ENCODE peak calls at places on chromosome 1, in five cellular contexts. One of them, this sample, is unnamed.

GRCh38 chr1:112369389-112370285 is 26.4 kb upstream of the CTTNBP2NL start:
- DNase-seq in WTC11: peak; percentile 95
- DNase-seq in AG04450: peak; percentile 44
- DNase-seq in epithelial cell of proximal tubule: no peak
- DNase-seq in endothelial cell: peak; percentile 97
- DNase-seq in this sample: no peak

GRCh38 chr1:6448749-6449631 is 17.0 kb downstream of the TNFRSF25 start:
- DNase-seq in WTC11: peak; percentile 73
- DNase-seq in epithelial cell of proximal tubule: no peak
- DNase-seq in endothelial cell: peak; percentile 36
- DNase-seq in AG04450: no peak
- DNase-seq in this sample: no peak

GRCh38 chr1:182249201-182249676 is 142.4 kb downstream of the GLUL start:
- DNase-seq in AG04450: no peak
- DNase-seq in endothelial cell: no peak
- DNase-seq in epithelial cell of proximal tubule: no peak
- DNase-seq in WTC11: no peak
- DNase-seq in this sample: no peak

GRCh38 chr1:51313961-51314777 is 16.2 kb downstream of the TTC39A start:
- DNase-seq in WTC11: no peak
- DNase-seq in epithelial cell of proximal tubule: peak; percentile 93
- DNase-seq in endothelial cell: no peak
- DNase-seq in AG04450: peak; percentile 38
- DNase-seq in this sample: no peak

GRCh38 chr1:54324031-54324654 is 82.1 kb downstream of the SSBP3 start:
- DNase-seq in endothelial cell: no peak
- DNase-seq in WTC11: no peak
- DNase-seq in AG04450: no peak
- DNase-seq in epithelial cell of proximal tubule: no peak
- DNase-seq in this sample: no peak

GRCh38 chr1:17297991-17298390 is 10.0 kb upstream of the PADI4 start:
- DNase-seq in endothelial cell: no peak
- DNase-seq in WTC11: no peak
- DNase-seq in epithelial cell of proximal tubule: no peak
- DNase-seq in AG04450: no peak
- DNase-seq in this sample: no peak

GRCh38 chr1:8718878-8719361 is 98.5 kb downstream of the RERE start:
- DNase-seq in endothelial cell: no peak
- DNase-seq in WTC11: no peak
- DNase-seq in epithelial cell of proximal tubule: no peak
- DNase-seq in AG04450: no peak
- DNase-seq in this sample: no peak

GRCh38 chr1:212482006-212482351 is 49.3 kb downstream of the NENF start:
- DNase-seq in endothelial cell: no peak
- DNase-seq in WTC11: no peak
- DNase-seq in AG04450: no peak
- DNase-seq in epithelial cell of proximal tubule: no peak
- DNase-seq in this sample: no peak

GRCh38 chr1:3312894-3313578 is 141.4 kb upstream of the ARHGEF16 start:
- DNase-seq in endothelial cell: no peak
- DNase-seq in WTC11: peak; percentile 49
- DNase-seq in AG04450: peak; percentile 95
- DNase-seq in epithelial cell of proximal tubule: peak; percentile 61
- DNase-seq in this sample: peak; percentile 94

GRCh38 chr1:52157582-52157981 is 15.7 kb downstream of the ZFYVE9 start:
- DNase-seq in endothelial cell: no peak
- DNase-seq in AG04450: no peak
- DNase-seq in WTC11: no peak
- DNase-seq in epithelial cell of proximal tubule: no peak
- DNase-seq in this sample: no peak

GRCh38 chr1:201212056-201212455 is 21.4 kb downstream of the IGFN1 start:
- DNase-seq in AG04450: no peak
- DNase-seq in endothelial cell: no peak
- DNase-seq in epithelial cell of proximal tubule: no peak
- DNase-seq in WTC11: no peak
- DNase-seq in this sample: no peak

GRCh38 chr1:84771895-84772294 is 81.6 kb upstream of the SSX2IP start:
- DNase-seq in endothelial cell: no peak
- DNase-seq in epithelial cell of proximal tubule: no peak
- DNase-seq in AG04450: no peak
- DNase-seq in WTC11: no peak
- DNase-seq in this sample: no peak

GRCh38 chr1:153238536-153238935 is 21.0 kb upstream of the LORICRIN start:
- DNase-seq in epithelial cell of proximal tubule: no peak
- DNase-seq in endothelial cell: no peak
- DNase-seq in WTC11: no peak
- DNase-seq in AG04450: no peak
- DNase-seq in this sample: no peak

GRCh38 chr1:98374098-98374497 is 287.4 kb upstream of the SNX7 start:
- DNase-seq in endothelial cell: no peak
- DNase-seq in epithelial cell of proximal tubule: no peak
- DNase-seq in WTC11: no peak
- DNase-seq in AG04450: no peak
- DNase-seq in this sample: no peak

GRCh38 chr1:51469518-51469917 is 49.5 kb downstream of the EPS15 start:
- DNase-seq in epithelial cell of proximal tubule: no peak
- DNase-seq in endothelial cell: no peak
- DNase-seq in AG04450: no peak
- DNase-seq in WTC11: no peak
- DNase-seq in this sample: no peak

GRCh38 chr1:18957136-18957521 is 653 bp upstream of the IFFO2 start:
- DNase-seq in WTC11: peak; percentile 45
- DNase-seq in AG04450: no peak
- DNase-seq in endothelial cell: peak; percentile 18
- DNase-seq in epithelial cell of proximal tubule: no peak
- DNase-seq in this sample: no peak

GRCh38 chr1:43704838-43705237 is 2.5 kb upstream of the ST3GAL3 start:
- DNase-seq in epithelial cell of proximal tubule: no peak
- DNase-seq in WTC11: no peak
- DNase-seq in AG04450: no peak
- DNase-seq in endothelial cell: no peak
- DNase-seq in this sample: peak; percentile 32

GRCh38 chr1:159007734-159008133 is 2.0 kb upstream of the IFI16 start:
- DNase-seq in endothelial cell: no peak
- DNase-seq in WTC11: no peak
- DNase-seq in epithelial cell of proximal tubule: no peak
- DNase-seq in AG04450: no peak
- DNase-seq in this sample: no peak

GRCh38 chr1:226548281-226549093 is at the start of gene STUM:
- DNase-seq in epithelial cell of proximal tubule: no peak
- DNase-seq in WTC11: peak; percentile 42
- DNase-seq in AG04450: no peak
- DNase-seq in endothelial cell: peak; percentile 45
- DNase-seq in this sample: no peak

GRCh38 chr1:233261206-233261605 is 34.3 kb downstream of the PCNX2 start:
- DNase-seq in endothelial cell: no peak
- DNase-seq in WTC11: no peak
- DNase-seq in AG04450: no peak
- DNase-seq in epithelial cell of proximal tubule: no peak
- DNase-seq in this sample: no peak

GRCh38 chr1:162632234-162632666 is at the start of gene DDR2:
- DNase-seq in AG04450: peak; percentile 91
- DNase-seq in WTC11: no peak
- DNase-seq in endothelial cell: no peak
- DNase-seq in epithelial cell of proximal tubule: no peak
- DNase-seq in this sample: peak; percentile 95

GRCh38 chr1:116260621-116261020 is 112.4 kb upstream of the ATP1A1 start:
- DNase-seq in epithelial cell of proximal tubule: no peak
- DNase-seq in WTC11: no peak
- DNase-seq in endothelial cell: no peak
- DNase-seq in AG04450: no peak
- DNase-seq in this sample: no peak

GRCh38 chr1:78688701-78689100 is 39.1 kb downstream of the IFI44 start:
- DNase-seq in AG04450: no peak
- DNase-seq in endothelial cell: no peak
- DNase-seq in WTC11: no peak
- DNase-seq in epithelial cell of proximal tubule: peak; percentile 15
- DNase-seq in this sample: peak; percentile 24

GRCh38 chr1:229563701-229564100 is 5.2 kb upstream of the ABCB10 start:
- DNase-seq in AG04450: peak; percentile 15
- DNase-seq in epithelial cell of proximal tubule: no peak
- DNase-seq in endothelial cell: no peak
- DNase-seq in WTC11: no peak
- DNase-seq in this sample: no peak

DNA sequence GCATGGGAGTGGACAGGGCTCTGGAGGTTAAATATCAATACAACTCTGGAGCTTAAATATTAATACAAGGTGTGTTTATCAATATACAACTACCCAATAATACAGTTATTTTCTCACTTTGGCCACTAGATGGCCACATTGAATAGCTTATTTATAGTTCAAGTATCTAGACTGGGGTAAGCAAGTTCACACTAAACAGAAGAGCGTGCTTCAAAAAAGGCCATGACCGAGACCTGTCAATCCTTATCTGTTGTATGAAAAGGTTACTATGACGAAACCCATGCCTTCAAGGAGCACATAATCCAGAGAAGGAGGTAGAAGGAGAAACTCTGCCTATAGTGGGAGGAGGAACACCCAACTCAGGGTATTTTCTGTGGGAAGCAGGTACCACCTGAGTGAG is 29.1 kb downstream of the CHML start:
- DNase-seq in epithelial cell of proximal tubule: no peak
- DNase-seq in AG04450: no peak
- DNase-seq in endothelial cell: no peak
- DNase-seq in WTC11: no peak
- DNase-seq in this sample: no peak
- TF ChIP-seq CTCF in epithelial cell of proximal tubule: peak; percentile 65
- TF ChIP-seq CTCF in AG04450: peak; percentile 60
- TF ChIP-seq CTCF in endothelial cell: peak; percentile 86
- TF ChIP-seq CTCF in WTC11: peak; percentile 64
- TF ChIP-seq CTCF in this sample: peak; percentile 54

GRCh38 chr1:151176514-151177045 is 799 bp upstream of the TMOD4 start:
- DNase-seq in epithelial cell of proximal tubule: no peak
- DNase-seq in endothelial cell: no peak
- DNase-seq in WTC11: no peak
- DNase-seq in AG04450: no peak
- DNase-seq in this sample: no peak

GRCh38 chr1:151171190-151171589 is 4.6 kb downstream of the TMOD4 start:
- DNase-seq in AG04450: no peak
- DNase-seq in epithelial cell of proximal tubule: no peak
- DNase-seq in WTC11: no peak
- DNase-seq in endothelial cell: no peak
- DNase-seq in this sample: no peak

GRCh38 chr1:151175036-151175741 is 592 bp downstream of the TMOD4 start:
- DNase-seq in AG04450: no peak
- DNase-seq in WTC11: no peak
- DNase-seq in endothelial cell: no peak
- DNase-seq in epithelial cell of proximal tubule: no peak
- DNase-seq in this sample: no peak

DNA sequence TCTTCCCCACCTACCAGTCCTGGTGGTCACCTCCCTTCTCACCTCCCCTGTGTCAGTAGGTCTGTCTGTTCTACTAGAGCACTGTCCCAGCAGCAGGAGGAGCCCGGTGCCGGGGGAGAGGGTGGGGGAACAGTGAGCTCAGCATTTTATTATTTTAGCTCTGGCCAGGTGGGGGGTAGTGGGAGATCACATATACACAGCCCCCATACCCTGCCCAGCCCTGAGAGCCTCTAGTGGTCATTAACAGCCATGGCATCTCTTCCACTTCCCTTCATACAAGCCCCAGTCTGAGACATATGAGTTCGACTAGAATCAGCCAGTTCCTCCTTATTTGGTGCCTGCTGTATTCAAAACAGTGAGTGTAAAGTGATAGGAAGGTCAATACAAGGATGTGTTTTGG is at the start of gene TMOD4:
- DNase-seq in endothelial cell: no peak
- DNase-seq in epithelial cell of proximal tubule: no peak
- DNase-seq in AG04450: no peak
- DNase-seq in WTC11: peak; percentile 19
- DNase-seq in this sample: no peak
- TF ChIP-seq CTCF in endothelial cell: peak; percentile 62
- TF ChIP-seq CTCF in epithelial cell of proximal tubule: peak; percentile 68
- TF ChIP-seq CTCF in AG04450: peak; percentile 75
- TF ChIP-seq CTCF in WTC11: peak; percentile 51
- TF ChIP-seq CTCF in this sample: peak; percentile 54

GRCh38 chr1:91716339-91716738 is 169.6 kb downstream of the TGFBR3 start:
- DNase-seq in endothelial cell: no peak
- DNase-seq in WTC11: no peak
- DNase-seq in AG04450: no peak
- DNase-seq in epithelial cell of proximal tubule: no peak
- DNase-seq in this sample: no peak

GRCh38 chr1:91718877-91719276 is 167.1 kb downstream of the TGFBR3 start:
- DNase-seq in epithelial cell of proximal tubule: no peak
- DNase-seq in endothelial cell: no peak
- DNase-seq in WTC11: no peak
- DNase-seq in AG04450: no peak
- DNase-seq in this sample: no peak

GRCh38 chr1:91718368-91718767 is 167.6 kb downstream of the TGFBR3 start:
- DNase-seq in AG04450: no peak
- DNase-seq in endothelial cell: no peak
- DNase-seq in epithelial cell of proximal tubule: no peak
- DNase-seq in WTC11: no peak
- DNase-seq in this sample: no peak

GRCh38 chr1:91717839-91718238 is 168.1 kb downstream of the TGFBR3 start:
- DNase-seq in epithelial cell of proximal tubule: no peak
- DNase-seq in endothelial cell: no peak
- DNase-seq in AG04450: no peak
- DNase-seq in WTC11: no peak
- DNase-seq in this sample: no peak

GRCh38 chr1:91720044-91720443 is 165.9 kb downstream of the TGFBR3 start:
- DNase-seq in AG04450: no peak
- DNase-seq in endothelial cell: no peak
- DNase-seq in epithelial cell of proximal tubule: no peak
- DNase-seq in WTC11: no peak
- DNase-seq in this sample: no peak
- TF ChIP-seq CTCF in AG04450: no peak
- TF ChIP-seq CTCF in endothelial cell: no peak
- TF ChIP-seq CTCF in epithelial cell of proximal tubule: no peak
- TF ChIP-seq CTCF in WTC11: no peak
- TF ChIP-seq CTCF in this sample: no peak

GRCh38 chr1:10059329-10059691 is 26.6 kb downstream of the UBE4B start:
- DNase-seq in epithelial cell of proximal tubule: no peak
- DNase-seq in AG04450: no peak
- DNase-seq in WTC11: no peak
- DNase-seq in endothelial cell: no peak
- DNase-seq in this sample: no peak

GRCh38 chr1:10057305-10057704 is 24.5 kb downstream of the UBE4B start:
- DNase-seq in WTC11: no peak
- DNase-seq in endothelial cell: no peak
- DNase-seq in epithelial cell of proximal tubule: no peak
- DNase-seq in AG04450: no peak
- DNase-seq in this sample: no peak

GRCh38 chr1:10057744-10058294 is 25.1 kb downstream of the UBE4B start:
- DNase-seq in epithelial cell of proximal tubule: no peak
- DNase-seq in WTC11: no peak
- DNase-seq in endothelial cell: no peak
- DNase-seq in AG04450: no peak
- DNase-seq in this sample: no peak

GRCh38 chr1:10061276-10061675 is 28.5 kb downstream of the UBE4B start:
- DNase-seq in epithelial cell of proximal tubule: no peak
- DNase-seq in endothelial cell: no peak
- DNase-seq in AG04450: no peak
- DNase-seq in WTC11: no peak
- DNase-seq in this sample: no peak

GRCh38 chr1:10060311-10061100 is 27.7 kb downstream of the UBE4B start:
- DNase-seq in AG04450: no peak
- DNase-seq in endothelial cell: no peak
- DNase-seq in epithelial cell of proximal tubule: no peak
- DNase-seq in WTC11: no peak
- DNase-seq in this sample: no peak
- TF ChIP-seq CTCF in AG04450: no peak
- TF ChIP-seq CTCF in endothelial cell: no peak
- TF ChIP-seq CTCF in epithelial cell of proximal tubule: no peak
- TF ChIP-seq CTCF in WTC11: no peak
- TF ChIP-seq CTCF in this sample: no peak

GRCh38 chr1:63466759-63467158 is 56.3 kb downstream of the ITGB3BP start:
- DNase-seq in AG04450: no peak
- DNase-seq in epithelial cell of proximal tubule: no peak
- DNase-seq in WTC11: no peak
- DNase-seq in endothelial cell: no peak
- DNase-seq in this sample: no peak
- TF ChIP-seq CTCF in AG04450: peak; percentile 24
- TF ChIP-seq CTCF in epithelial cell of proximal tubule: peak; percentile 8
- TF ChIP-seq CTCF in WTC11: no peak
- TF ChIP-seq CTCF in endothelial cell: no peak
- TF ChIP-seq CTCF in this sample: no peak